ENCODE peak calls at places on chromosomes 3 and 15, in seven cellular contexts. One of them, this sample, is unnamed.

GRCh38 chr3:130787422-130788068 is 40.9 kb upstream of the PIK3R4 start:
- DNase-seq in tibial artery: no peak
- DNase-seq in cardiac muscle cell: no peak
- DNase-seq in GM23248: no peak
- DNase-seq in upper lobe of left lung: no peak
- DNase-seq in left ventricle myocardium inferior: no peak
- DNase-seq in ovary: no peak
- DNase-seq in this sample: no peak

GRCh38 chr15:64897345-64897985 is 14.2 kb upstream of the ANKDD1A start:
- DNase-seq in tibial artery: peak; percentile 90
- DNase-seq in cardiac muscle cell: peak; percentile 76
- DNase-seq in GM23248: peak; percentile 89
- DNase-seq in upper lobe of left lung: peak; percentile 83
- DNase-seq in left ventricle myocardium inferior: peak; percentile 73
- DNase-seq in ovary: peak; percentile 68
- DNase-seq in this sample: peak; percentile 90

GRCh38 chr3:190012314-190012782 is 108.3 kb downstream of the P3H2 start:
- DNase-seq in tibial artery: no peak
- DNase-seq in cardiac muscle cell: peak; percentile 52
- DNase-seq in GM23248: peak; percentile 55
- DNase-seq in upper lobe of left lung: no peak
- DNase-seq in left ventricle myocardium inferior: no peak
- DNase-seq in ovary: no peak
- DNase-seq in this sample: no peak

GRCh38 chr3:134776518-134776917 is 18.5 kb upstream of the EPHB1 start:
- DNase-seq in tibial artery: no peak
- DNase-seq in cardiac muscle cell: no peak
- DNase-seq in GM23248: no peak
- DNase-seq in upper lobe of left lung: no peak
- DNase-seq in left ventricle myocardium inferior: no peak
- DNase-seq in ovary: no peak
- DNase-seq in this sample: no peak

GRCh38 chr15:36905908-36906307 is 194.4 kb downstream of the MEIS2 start:
- DNase-seq in tibial artery: no peak
- DNase-seq in cardiac muscle cell: peak; percentile 90
- DNase-seq in GM23248: peak; percentile 87
- DNase-seq in upper lobe of left lung: no peak
- DNase-seq in left ventricle myocardium inferior: no peak
- DNase-seq in ovary: no peak
- DNase-seq in this sample: peak; percentile 30

GRCh38 chr3:54660599-54661210 is 267.2 kb downstream of the LRTM1 start:
- DNase-seq in tibial artery: no peak
- DNase-seq in cardiac muscle cell: peak; percentile 72
- DNase-seq in GM23248: peak; percentile 8
- DNase-seq in upper lobe of left lung: no peak
- DNase-seq in left ventricle myocardium inferior: peak; percentile 22
- DNase-seq in ovary: peak; percentile 49
- DNase-seq in this sample: peak; percentile 7

GRCh38 chr3:169034401-169034800 is 629.1 kb downstream of the MECOM start:
- DNase-seq in tibial artery: no peak
- DNase-seq in cardiac muscle cell: peak; percentile 62
- DNase-seq in GM23248: peak; percentile 77
- DNase-seq in upper lobe of left lung: no peak
- DNase-seq in left ventricle myocardium inferior: no peak
- DNase-seq in ovary: no peak
- DNase-seq in this sample: peak; percentile 87

GRCh38 chr15:61499371-61499770 is 270.3 kb upstream of the RORA start:
- DNase-seq in tibial artery: no peak
- DNase-seq in cardiac muscle cell: peak; percentile 5
- DNase-seq in GM23248: no peak
- DNase-seq in upper lobe of left lung: no peak
- DNase-seq in left ventricle myocardium inferior: no peak
- DNase-seq in ovary: no peak
- DNase-seq in this sample: no peak

GRCh38 chr3:65354880-65355279 is 667.1 kb upstream of the ADAMTS9 start:
- DNase-seq in tibial artery: no peak
- DNase-seq in cardiac muscle cell: no peak
- DNase-seq in GM23248: no peak
- DNase-seq in upper lobe of left lung: no peak
- DNase-seq in left ventricle myocardium inferior: no peak
- DNase-seq in ovary: no peak
- DNase-seq in this sample: no peak

GRCh38 chr3:65361448-65361847 is 673.6 kb upstream of the ADAMTS9 start:
- DNase-seq in tibial artery: no peak
- DNase-seq in cardiac muscle cell: no peak
- DNase-seq in GM23248: no peak
- DNase-seq in upper lobe of left lung: no peak
- DNase-seq in left ventricle myocardium inferior: no peak
- DNase-seq in ovary: no peak
- DNase-seq in this sample: no peak

GRCh38 chr3:65351753-65352152 is 664.0 kb upstream of the ADAMTS9 start:
- DNase-seq in tibial artery: no peak
- DNase-seq in cardiac muscle cell: no peak
- DNase-seq in GM23248: no peak
- DNase-seq in upper lobe of left lung: no peak
- DNase-seq in left ventricle myocardium inferior: no peak
- DNase-seq in ovary: no peak
- DNase-seq in this sample: no peak

GRCh38 chr3:65352951-65353350 is 665.2 kb upstream of the ADAMTS9 start:
- DNase-seq in tibial artery: no peak
- DNase-seq in cardiac muscle cell: no peak
- DNase-seq in GM23248: peak; percentile 17
- DNase-seq in upper lobe of left lung: no peak
- DNase-seq in left ventricle myocardium inferior: no peak
- DNase-seq in ovary: no peak
- DNase-seq in this sample: no peak

GRCh38 chr3:65356331-65357286 is 668.8 kb upstream of the ADAMTS9 start:
- DNase-seq in tibial artery: no peak
- DNase-seq in cardiac muscle cell: peak; percentile 18
- DNase-seq in GM23248: peak; percentile 34
- DNase-seq in upper lobe of left lung: no peak
- DNase-seq in left ventricle myocardium inferior: no peak
- DNase-seq in ovary: peak; percentile 8
- DNase-seq in this sample: peak; percentile 47
- H3K4me3 ChIP-seq in tibial artery: no peak overlapping the region
- H3K4me3 ChIP-seq in cardiac muscle cell: no peak overlapping the region
- H3K4me3 ChIP-seq in GM23248: peak overlapping the region; percentile 66
- H3K4me3 ChIP-seq in upper lobe of left lung: peak overlapping the region; percentile 9
- H3K4me3 ChIP-seq in left ventricle myocardium inferior: peak overlapping the region; percentile 41
- H3K4me3 ChIP-seq in ovary: no peak overlapping the region
- H3K4me3 ChIP-seq in this sample: peak overlapping the region; percentile 29

GRCh38 chr3:196643201-196643749 is 3.8 kb downstream of the NRROS start:
- DNase-seq in tibial artery: no peak
- DNase-seq in cardiac muscle cell: no peak
- DNase-seq in GM23248: no peak
- DNase-seq in upper lobe of left lung: peak; percentile 76
- DNase-seq in left ventricle myocardium inferior: no peak
- DNase-seq in ovary: no peak
- DNase-seq in this sample: no peak
- H3K4me3 ChIP-seq in tibial artery: no peak overlapping the region
- H3K4me3 ChIP-seq in cardiac muscle cell: no peak overlapping the region
- H3K4me3 ChIP-seq in GM23248: no peak overlapping the region
- H3K4me3 ChIP-seq in upper lobe of left lung: no peak overlapping the region
- H3K4me3 ChIP-seq in left ventricle myocardium inferior: no peak overlapping the region
- H3K4me3 ChIP-seq in ovary: no peak overlapping the region
- H3K4me3 ChIP-seq in this sample: no peak overlapping the region

GRCh38 chr3:113745273-113746068 is 578 bp downstream of the NAA50 start:
- DNase-seq in tibial artery: peak; percentile 84
- DNase-seq in cardiac muscle cell: peak; percentile 89
- DNase-seq in GM23248: peak; percentile 96
- DNase-seq in upper lobe of left lung: peak; percentile 89
- DNase-seq in left ventricle myocardium inferior: peak; percentile 36
- DNase-seq in ovary: peak; percentile 50
- DNase-seq in this sample: peak; percentile 94
- H3K4me3 ChIP-seq in tibial artery: peak overlapping the region; percentile 88
- H3K4me3 ChIP-seq in cardiac muscle cell: peak overlapping the region; percentile 90
- H3K4me3 ChIP-seq in GM23248: peak overlapping the region; percentile 99
- H3K4me3 ChIP-seq in upper lobe of left lung: peak overlapping the region; percentile 65
- H3K4me3 ChIP-seq in left ventricle myocardium inferior: peak overlapping the region; percentile 93
- H3K4me3 ChIP-seq in ovary: peak overlapping the region; percentile 91
- H3K4me3 ChIP-seq in this sample: peak overlapping the region; percentile 82

GRCh38 chr3:109149078-109149477 is 12.6 kb downstream of the C3orf85 start:
- DNase-seq in tibial artery: no peak
- DNase-seq in cardiac muscle cell: no peak
- DNase-seq in GM23248: no peak
- DNase-seq in upper lobe of left lung: no peak
- DNase-seq in left ventricle myocardium inferior: no peak
- DNase-seq in ovary: no peak
- DNase-seq in this sample: no peak
- H3K4me3 ChIP-seq in tibial artery: no peak overlapping the region
- H3K4me3 ChIP-seq in cardiac muscle cell: no peak overlapping the region
- H3K4me3 ChIP-seq in GM23248: no peak overlapping the region
- H3K4me3 ChIP-seq in upper lobe of left lung: no peak overlapping the region
- H3K4me3 ChIP-seq in left ventricle myocardium inferior: no peak overlapping the region
- H3K4me3 ChIP-seq in ovary: no peak overlapping the region
- H3K4me3 ChIP-seq in this sample: no peak overlapping the region

This sample was measured in foreskin fibroblast.